ENCODE peak calls at places on chromosomes 5 and 9, in nine cellular contexts. J is fibroblast of lung, Z is nephron progenitor cell, H is epithelial cell of esophagus, A is uterus, G is endothelial cell, U is mesothelial cell of epicardium, K is heart right ventricle, V is kidney. Y is an unnamed sample.

GRCh38 chr5:106418196-106418595 is 1252.5 kb downstream of the EFNA5 start:
- DNase-seq in Z (no peak), V (no peak), A (no peak), G (no peak), U (no peak), J (peak; percentile 72), K (no peak), H (no peak), Y (no peak)

GRCh38 chr5:149881069-149881622 is 63.4 kb downstream of the PDE6A start:
- DNase-seq in H (peak; percentile 68), A (no peak), G (no peak), V (no peak), Z (no peak), K (no peak), J (no peak), U (no peak), Y (no peak)

GRCh38 chr9:128747233-128747632 is 23.3 kb upstream of the ZDHHC12 start:
- DNase-seq in K (no peak), V (no peak), A (no peak), G (no peak), H (no peak), U (no peak), J (no peak), Z (no peak), Y (no peak)

GRCh38 chr9:624935-625505 is 216.5 kb upstream of the DMRT1 start:
- DNase-seq in K (no peak), U (no peak), A (no peak), H (no peak), G (no peak), J (peak; percentile 19), V (no peak), Z (no peak), Y (no peak)

GRCh38 chr5:172235827-172236749 is 42.1 kb downstream of the EFCAB9 start:
- DNase-seq in G (no peak), U (no peak), V (no peak), H (no peak), A (no peak), J (peak; percentile 22), Z (no peak), K (no peak), Y (no peak)

GRCh38 chr5:40428129-40428528 is 251.6 kb upstream of the PTGER4 start:
- DNase-seq in V (no peak), J (peak; percentile 34), A (no peak), U (no peak), K (no peak), Z (no peak), H (peak; percentile 87), G (no peak), Y (no peak)

GRCh38 chr9:4970970-4971641 is 14.0 kb upstream of the JAK2 start:
- DNase-seq in A (no peak), G (no peak), V (no peak), H (no peak), U (no peak), Z (no peak), K (no peak), J (no peak), Y (no peak)

GRCh38 chr5:96172436-96172835 is 210.8 kb upstream of the ELL2 start:
- DNase-seq in V (no peak), Z (no peak), U (no peak), J (peak; percentile 95), K (no peak), G (no peak), A (no peak), H (no peak), Y (peak; percentile 52)

GRCh38 chr9:36222449-36222848 is 31.7 kb downstream of the CLTA start:
- DNase-seq in A (no peak), J (peak; percentile 46), Z (no peak), G (no peak), K (no peak), H (no peak), V (no peak), U (no peak), Y (no peak)

GRCh38 chr9:100101608-100102007 is 2.6 kb downstream of the INVS start:
- DNase-seq in K (no peak), G (no peak), J (no peak), H (no peak), A (no peak), V (no peak), U (no peak), Z (no peak), Y (no peak)

GRCh38 chr9:113919422-113919821 is 43.3 kb downstream of the ZNF618 start:
- DNase-seq in Z (no peak), U (no peak), K (no peak), V (no peak), G (no peak), J (no peak), A (no peak), H (no peak), Y (no peak)

GRCh38 chr9:14895806-14896205 is 14.4 kb downstream of the FREM1 start:
- DNase-seq in Z (no peak), A (no peak), K (no peak), U (no peak), H (peak; percentile 77), V (no peak), J (no peak), G (no peak), Y (no peak)

GRCh38 chr9:86636614-86637013 is 282.4 kb upstream of the TUT7 start:
- DNase-seq in J (no peak), G (no peak), U (no peak), V (no peak), K (no peak), A (peak; percentile 24), Z (peak; percentile 5), H (no peak), Y (no peak)

GRCh38 chr9:86639287-86639686 is 285.1 kb upstream of the TUT7 start:
- DNase-seq in J (no peak), H (no peak), U (no peak), Z (no peak), G (no peak), K (no peak), A (no peak), V (no peak), Y (no peak)

GRCh38 chr9:86638109-86638508 is 283.9 kb upstream of the TUT7 start:
- DNase-seq in A (no peak), H (no peak), U (no peak), Z (no peak), K (no peak), G (no peak), J (no peak), V (no peak), Y (no peak)

GRCh38 chr9:86636051-86636450 is 281.8 kb upstream of the TUT7 start:
- DNase-seq in H (no peak), V (no peak), Z (peak; percentile 7), K (no peak), J (no peak), A (no peak), U (no peak), G (no peak), Y (no peak)

GRCh38 chr9:86637515-86637914 is 283.3 kb upstream of the TUT7 start:
- DNase-seq in V (no peak), Z (peak; percentile 84), U (peak; percentile 65), G (peak; percentile 81), K (peak; percentile 26), H (peak; percentile 27), J (peak; percentile 29), A (peak; percentile 28), Y (no peak)
- TF ChIP-seq CTCF in V (peak; percentile 7), Z (peak; percentile 74), U (peak; percentile 61), G (peak; percentile 87), K (peak; percentile 40), H (peak; percentile 69), J (peak; percentile 63), A (peak; percentile 26), Y (peak; percentile 78)

GRCh38 chr9:112887377-112887776 is 3.3 kb downstream of the SLC46A2 start:
- DNase-seq in V (no peak), J (no peak), K (no peak), Z (no peak), A (no peak), U (no peak), H (no peak), G (peak; percentile 45), Y (no peak)
- TF ChIP-seq CTCF in V (no peak), J (peak; percentile 7), K (peak; percentile 5), Z (no peak), A (no peak), U (no peak), H (no peak), G (no peak), Y (no peak)

DNA sequence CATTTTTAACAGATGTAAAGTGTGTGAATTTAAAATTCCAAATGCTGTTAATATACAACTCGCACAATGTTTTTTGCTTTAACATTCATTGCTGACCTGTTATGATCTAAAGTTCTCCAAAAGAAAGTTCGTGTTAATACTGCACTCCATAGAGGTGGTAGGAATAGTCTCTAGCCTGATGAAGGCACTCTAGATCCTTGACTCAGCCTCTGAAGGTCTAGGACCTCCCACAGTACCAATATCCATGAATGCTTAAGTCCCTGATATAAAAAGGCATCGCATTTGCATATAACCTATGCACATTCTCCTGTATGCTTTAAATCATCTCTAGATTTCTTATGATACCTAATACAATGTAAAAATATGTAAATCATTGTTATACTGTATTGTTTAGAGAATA is 213.6 kb downstream of the EFNA5 start:
- DNase-seq in K (no peak), V (no peak), G (no peak), A (no peak), U (no peak), H (peak; percentile 39), Z (no peak), J (no peak), Y (no peak)
- TF ChIP-seq CTCF in K (no peak), V (no peak), G (no peak), A (no peak), U (no peak), H (no peak), Z (no peak), J (no peak), Y (no peak)

GRCh38 chr9:73077625-73078030 is 74.0 kb upstream of the ANXA1 start:
- DNase-seq in K (no peak), A (no peak), U (no peak), V (no peak), H (no peak), G (no peak), Z (no peak), J (no peak), Y (no peak)

GRCh38 chr9:73083519-73083918 is 68.1 kb upstream of the ANXA1 start:
- DNase-seq in K (no peak), G (no peak), U (no peak), A (no peak), V (no peak), Z (no peak), H (no peak), J (no peak), Y (no peak)

GRCh38 chr9:73081979-73082657 is 69.5 kb upstream of the ANXA1 start:
- DNase-seq in K (no peak), A (no peak), J (peak; percentile 32), V (no peak), Z (peak; percentile 17), U (no peak), H (peak; percentile 57), G (peak; percentile 22), Y (peak; percentile 33)

GRCh38 chr9:73080110-73080683 is 71.5 kb upstream of the ANXA1 start:
- DNase-seq in V (no peak), H (no peak), G (no peak), U (no peak), Z (peak; percentile 13), A (no peak), K (no peak), J (no peak), Y (no peak)

DNA sequence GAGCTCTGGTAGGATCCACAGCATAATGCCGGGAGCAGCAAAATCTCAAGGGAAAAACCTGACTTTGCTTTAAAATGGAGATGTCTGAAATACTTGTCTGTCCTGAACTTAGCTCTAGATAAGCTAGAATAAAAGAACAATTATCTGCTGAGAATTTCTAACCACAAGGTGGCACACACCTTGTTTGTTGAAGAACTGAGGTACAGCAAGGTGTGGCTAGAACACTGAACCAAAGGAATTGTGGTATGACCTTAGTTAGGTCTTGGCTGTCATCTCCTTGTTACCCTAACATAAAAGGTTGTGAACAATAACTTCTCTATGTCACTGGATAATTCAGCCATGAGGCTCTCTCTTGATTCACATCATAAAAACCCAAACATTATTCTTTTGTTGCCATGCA is 72.3 kb upstream of the ANXA1 start:
- DNase-seq in H (peak; percentile 74), U (no peak), Z (no peak), K (no peak), J (peak; percentile 5), A (no peak), V (no peak), G (no peak), Y (no peak)
- TF ChIP-seq CTCF in H (peak; percentile 63), U (no peak), Z (no peak), K (no peak), J (no peak), A (no peak), V (peak; percentile 16), G (no peak), Y (no peak)

Y was measured in AG09309.